ENCODE peak calls at places on chromosome X, in eight cellular contexts. R, N, A, L, O, D, G and J are unnamed samples.

GRCh38 chrX:139224953-139225665 is 305.4 kb upstream of the F9 start:
- DNase-seq in D (no peak), G (no peak), N (peak), R (no peak), A (no peak), L (no peak), O (no peak), J (no peak)

GRCh38 chrX:149312936-149313432 is 192.1 kb downstream of the IDS start:
- DNase-seq in O (no peak), N (no peak), R (no peak), L (no peak), D (no peak), G (no peak), A (peak), J (no peak)

GRCh38 chrX:25519258-25519657 is 503.5 kb upstream of the ARX start:
- DNase-seq in N (no peak), D (no peak), O (no peak), G (no peak), A (no peak), L (no peak), R (no peak), J (no peak)

GRCh38 chrX:10938371-10938982 is 172.7 kb upstream of the HCCS start:
- DNase-seq in N (no peak), A (no peak), O (no peak), R (no peak), D (no peak), G (no peak), L (no peak), J (no peak)

GRCh38 chrX:154486052-154486395 is 391 bp downstream of the UBL4A start:
- DNase-seq in L (no peak), D (peak), N (no peak), O (no peak), G (no peak), R (peak), A (no peak), J (no peak)

GRCh38 chrX:74426071-74426470 is 4.8 kb downstream of the SLC16A2 start:
- DNase-seq in N (no peak), O (no peak), G (no peak), L (no peak), D (no peak), A (no peak), R (no peak), J (no peak)

GRCh38 chrX:106894978-106895452 is 8.1 kb downstream of the RIPPLY1 start:
- DNase-seq in A (peak), G (peak), R (no peak), D (no peak), L (no peak), O (no peak), N (peak), J (no peak)

GRCh38 chrX:74422576-74423288 is 1.4 kb downstream of the SLC16A2 start:
- DNase-seq in L (peak), R (no peak), D (peak), N (peak), G (no peak), O (no peak), A (peak), J (peak)